ENCODE peak calls at places on chromosomes 13 and 19, in ten cellular contexts. Y is mucosa of descending colon, I is tibial artery, C is adrenal gland, Z is Peyer's patch, F is stomach, V is cardiac muscle cell, D is upper lobe of left lung, G is H1, W is tibial nerve. T is an unnamed sample.
A peak's percentile ranks its signal among the peaks of the same experiment; 100 is the strongest.

GRCh38 chr13:92739306-92739818 is 487.2 kb upstream of the GPC6 start:
- DNase-seq in Y (no peak), I (no peak), C (no peak), Z (no peak), F (no peak), V (no peak), D (no peak), G (no peak), W (no peak), T (no peak)

GRCh38 chr13:112791662-112792440 is 102.0 kb downstream of the ATP11A start:
- DNase-seq in Y (no peak), I (peak; percentile 48), C (peak; percentile 16), Z (no peak), F (peak; percentile 23), V (no peak), D (peak; percentile 86), G (no peak), W (no peak), T (no peak)

GRCh38 chr19:18848860-18849661 is 17.3 kb downstream of the UPF1 start:
- DNase-seq in Y (no peak), I (peak; percentile 91), C (no peak), Z (peak; percentile 57), F (no peak), V (peak; percentile 82), D (peak; percentile 54), G (no peak), W (peak; percentile 71), T (peak; percentile 46)

GRCh38 chr13:49935171-49936084 is 712 bp downstream of the SPRYD7 start:
- DNase-seq in Y (no peak), I (peak; percentile 71), C (no peak), Z (peak; percentile 28), F (peak; percentile 33), V (peak; percentile 67), D (no peak), G (peak; percentile 3), W (peak; percentile 13), T (no peak)

GRCh38 chr13:53007872-53008271 is 20.7 kb upstream of the OLFM4 start:
- DNase-seq in Y (no peak), I (no peak), C (no peak), Z (no peak), F (no peak), V (no peak), D (no peak), G (no peak), W (no peak), T (no peak)

GRCh38 chr13:75666646-75667351 is 30.7 kb downstream of the LMO7 start:
- DNase-seq in Y (no peak), I (no peak), C (no peak), Z (no peak), F (no peak), V (peak; percentile 40), D (no peak), G (no peak), W (no peak), T (no peak)

GRCh38 chr13:40692946-40693345 is 26.5 kb upstream of the FOXO1 start:
- DNase-seq in Y (no peak), I (no peak), C (no peak), Z (no peak), F (no peak), V (peak; percentile 10), D (no peak), G (no peak), W (no peak), T (no peak)

GRCh38 chr19:37537391-37537947 is 30.7 kb downstream of the ZNF793 start:
- DNase-seq in Y (no peak), I (no peak), C (no peak), Z (no peak), F (no peak), V (no peak), D (no peak), G (no peak), W (no peak), T (no peak)

GRCh38 chr13:76976488-76976887 is 15.4 kb upstream of the CLN5 start:
- DNase-seq in Y (no peak), I (no peak), C (no peak), Z (no peak), F (no peak), V (no peak), D (no peak), G (no peak), W (no peak), T (no peak)

GRCh38 chr19:27718262-27718661 is 1494.7 kb downstream of the UQCRFS1 start:
- DNase-seq in Y (no peak), I (no peak), C (no peak), Z (no peak), F (no peak), V (no peak), D (no peak), G (no peak), W (no peak), T (no peak)

GRCh38 chr13:70310720-70311119 is 202.5 kb upstream of the KLHL1 start:
- DNase-seq in Y (no peak), I (no peak), C (no peak), Z (no peak), F (peak; percentile 39), V (no peak), D (no peak), G (no peak), W (no peak), T (no peak)

GRCh38 chr13:40940841-40941240 is 78.3 kb downstream of the ELF1 start:
- DNase-seq in Y (no peak), I (no peak), C (no peak), Z (no peak), F (no peak), V (peak; percentile 60), D (no peak), G (no peak), W (no peak), T (no peak)

GRCh38 chr19:48493718-48494515 is 17.7 kb downstream of the LMTK3 start:
- DNase-seq in Y (no peak), I (no peak), C (peak; percentile 48), Z (no peak), F (no peak), V (no peak), D (no peak), G (no peak), W (no peak), T (no peak)
- H3K4me3 ChIP-seq in Y (peak overlapping the region; percentile 14), I (peak overlapping the region; percentile 56), C (no peak overlapping the region), Z (peak overlapping the region; percentile 46), F (peak overlapping the region; percentile 47), V (peak overlapping the region; percentile 47), D (peak overlapping the region; percentile 54), G (peak overlapping the region; percentile 73), W (peak overlapping the region; percentile 41), T (peak overlapping the region; percentile 70)

DNA sequence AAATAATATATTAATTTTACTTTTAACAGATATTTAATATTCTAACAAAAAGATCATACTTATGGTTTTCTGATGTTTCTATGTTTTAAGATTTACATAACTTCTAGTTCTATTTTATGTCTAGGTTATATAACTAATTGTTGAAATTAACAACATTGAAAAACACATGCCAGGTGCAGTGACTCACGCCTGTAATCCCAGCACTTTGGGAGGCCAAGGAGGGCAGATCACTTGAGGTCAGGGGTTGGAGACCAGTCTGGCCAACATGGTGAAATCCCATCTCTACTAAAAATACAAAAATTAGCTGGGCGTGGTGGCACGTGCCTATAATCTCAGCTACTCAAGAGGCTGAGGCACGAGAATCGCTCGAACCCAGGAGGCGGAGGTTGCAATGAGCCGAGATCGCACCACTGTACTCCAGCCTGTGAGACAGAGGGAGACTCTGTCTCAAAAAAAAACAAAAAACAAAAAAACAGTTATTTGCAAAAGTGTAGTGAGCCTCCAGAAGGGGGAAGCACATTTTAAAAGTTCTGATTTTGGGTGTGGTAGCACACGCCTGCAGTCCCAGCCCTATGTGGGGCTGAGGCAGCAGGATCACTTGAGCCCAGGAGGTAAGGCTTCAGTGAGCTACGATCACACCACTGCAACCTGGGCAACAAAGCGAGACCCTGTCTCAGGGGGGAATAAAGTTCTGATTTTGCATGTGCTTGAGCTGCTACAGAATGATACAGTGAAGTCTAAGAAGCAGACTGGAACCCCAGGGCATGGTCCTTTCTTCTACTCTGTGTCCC is 18.6 kb downstream of the MIPEP start:
- DNase-seq in Y (no peak), I (no peak), C (no peak), Z (no peak), F (no peak), V (no peak), D (no peak), G (no peak), W (no peak), T (no peak)
- TF ChIP-seq CTCF in Y (no peak), I (no peak), C (no peak), Z (no peak), F (no peak), V (no peak), D (no peak), G (no peak), W (no peak), T (no peak)

GRCh38 chr19:42287826-42288107 is 14.2 kb upstream of the PRR19 start:
- DNase-seq in Y (no peak), I (no peak), C (no peak), Z (no peak), F (no peak), V (no peak), D (no peak), G (no peak), W (no peak), T (no peak)

GRCh38 chr19:42285988-42286348 is 16.0 kb upstream of the PRR19 start:
- DNase-seq in Y (no peak), I (no peak), C (no peak), Z (no peak), F (no peak), V (no peak), D (no peak), G (no peak), W (no peak), T (no peak)

GRCh38 chr19:42285546-42285945 is 16.4 kb upstream of the PRR19 start:
- DNase-seq in Y (no peak), I (peak; percentile 67), C (peak; percentile 34), Z (peak; percentile 39), F (no peak), V (no peak), D (no peak), G (no peak), W (no peak), T (no peak)

GRCh38 chr19:42287017-42287825 is 14.7 kb upstream of the PRR19 start:
- DNase-seq in Y (no peak), I (no peak), C (peak; percentile 24), Z (no peak), F (no peak), V (no peak), D (peak; percentile 65), G (no peak), W (no peak), T (no peak)

GRCh38 chr19:42286349-42287016 is 15.4 kb upstream of the PRR19 start:
- DNase-seq in Y (peak; percentile 56), I (peak; percentile 86), C (peak; percentile 71), Z (no peak), F (peak; percentile 70), V (peak; percentile 61), D (no peak), G (no peak), W (no peak), T (no peak)
- H3K4me1 ChIP-seq in Y (peaks cover 38% of the 10 kb centered on the region), I (no peaks in the 10 kb centered on the region), C (peaks cover 44% of the 10 kb centered on the region), Z (peaks cover 6% of the 10 kb centered on the region), F (peaks cover 79% of the 10 kb centered on the region), V (peaks cover 26% of the 10 kb centered on the region), D (peaks cover 35% of the 10 kb centered on the region), G (peaks cover 32% of the 10 kb centered on the region), W (peaks cover 41% of the 10 kb centered on the region), T (peaks cover 45% of the 10 kb centered on the region)

DNA sequence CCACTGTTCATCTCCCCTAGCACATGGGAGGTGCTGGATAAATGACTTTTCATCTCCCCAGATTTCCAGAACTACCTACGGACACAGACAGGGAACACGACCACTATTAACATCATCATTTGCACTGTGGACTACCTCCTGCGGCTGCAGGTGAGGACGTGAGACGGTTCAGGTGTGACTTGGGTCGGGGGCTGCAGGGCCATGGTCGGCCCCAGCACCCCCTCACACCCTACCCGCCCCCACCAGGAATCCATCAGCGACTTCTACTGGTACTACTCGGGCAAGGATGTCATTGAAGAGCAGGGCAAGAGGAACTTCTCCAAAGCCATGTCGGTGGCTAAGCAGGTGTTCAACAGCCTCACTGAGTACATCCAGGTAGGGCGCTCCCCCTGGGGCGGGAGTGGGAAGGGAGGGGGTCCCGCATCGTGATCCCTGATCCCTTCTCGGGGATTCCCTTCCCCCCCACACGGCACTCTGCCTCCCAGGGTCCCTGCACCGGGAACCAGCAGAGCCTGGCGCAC is 74.4 kb downstream of the MAP4K1 start:
- DNase-seq in Y (no peak), I (peak; percentile 60), C (no peak), Z (no peak), F (no peak), V (no peak), D (no peak), G (no peak), W (no peak), T (no peak)
- H3K4me3 ChIP-seq in Y (no peak overlapping the region), I (no peak overlapping the region), C (no peak overlapping the region), Z (peak overlapping the region; percentile 29), F (peak overlapping the region; percentile 14), V (no peak overlapping the region), D (peak overlapping the region; percentile 3), G (no peak overlapping the region), W (no peak overlapping the region), T (no peak overlapping the region)

T was measured in thoracic aorta.